ENCODE peak calls at places on chromosomes 1 and 21, in eight cellular contexts. One of them, this sample, is unnamed.

GRCh38 chr1:156476501-156477298 is 23.9 kb downstream of the MEF2D start:
- DNase-seq in iPS DF 6.9: no peak
- DNase-seq in A549: peak; percentile 61
- DNase-seq in upper lobe of left lung: no peak
- DNase-seq in CD4-positive, CD25-positive, alpha-beta regulatory T cell: no peak
- DNase-seq in PC-9: no peak
- DNase-seq in GM23248: peak; percentile 76
- DNase-seq in CD8-positive, alpha-beta memory T cell: no peak
- DNase-seq in this sample: no peak

GRCh38 chr1:152386940-152387339 is 27.1 kb downstream of the CRNN start:
- DNase-seq in GM23248: peak; percentile 15
- DNase-seq in PC-9: no peak
- DNase-seq in CD8-positive, alpha-beta memory T cell: no peak
- DNase-seq in CD4-positive, CD25-positive, alpha-beta regulatory T cell: no peak
- DNase-seq in upper lobe of left lung: no peak
- DNase-seq in iPS DF 6.9: no peak
- DNase-seq in A549: no peak
- DNase-seq in this sample: no peak

GRCh38 chr1:27816921-27817630 is 13.5 kb upstream of the PPP1R8 start:
- DNase-seq in GM23248: peak; percentile 84
- DNase-seq in upper lobe of left lung: no peak
- DNase-seq in CD8-positive, alpha-beta memory T cell: no peak
- DNase-seq in iPS DF 6.9: no peak
- DNase-seq in CD4-positive, CD25-positive, alpha-beta regulatory T cell: no peak
- DNase-seq in PC-9: no peak
- DNase-seq in A549: peak; percentile 76
- DNase-seq in this sample: no peak

GRCh38 chr1:37434292-37434907 is 40.0 kb upstream of the ZC3H12A start:
- DNase-seq in A549: peak; percentile 50
- DNase-seq in PC-9: peak; percentile 70
- DNase-seq in CD8-positive, alpha-beta memory T cell: peak; percentile 24
- DNase-seq in upper lobe of left lung: peak; percentile 65
- DNase-seq in GM23248: peak; percentile 74
- DNase-seq in iPS DF 6.9: peak; percentile 41
- DNase-seq in CD4-positive, CD25-positive, alpha-beta regulatory T cell: peak; percentile 61
- DNase-seq in this sample: peak; percentile 59

GRCh38 chr1:228329887-228330286 is 76.7 kb downstream of the TRIM11 start:
- DNase-seq in upper lobe of left lung: no peak
- DNase-seq in A549: no peak
- DNase-seq in iPS DF 6.9: no peak
- DNase-seq in CD8-positive, alpha-beta memory T cell: no peak
- DNase-seq in PC-9: no peak
- DNase-seq in GM23248: no peak
- DNase-seq in CD4-positive, CD25-positive, alpha-beta regulatory T cell: no peak
- DNase-seq in this sample: no peak

GRCh38 chr1:209659909-209660308 is 7.7 kb upstream of the LAMB3 start:
- DNase-seq in CD8-positive, alpha-beta memory T cell: no peak
- DNase-seq in iPS DF 6.9: no peak
- DNase-seq in CD4-positive, CD25-positive, alpha-beta regulatory T cell: no peak
- DNase-seq in A549: no peak
- DNase-seq in GM23248: no peak
- DNase-seq in upper lobe of left lung: no peak
- DNase-seq in PC-9: no peak
- DNase-seq in this sample: no peak

GRCh38 chr1:58779059-58779754 is 4.6 kb downstream of the JUN start:
- DNase-seq in upper lobe of left lung: no peak
- DNase-seq in PC-9: no peak
- DNase-seq in GM23248: no peak
- DNase-seq in CD8-positive, alpha-beta memory T cell: no peak
- DNase-seq in A549: peak; percentile 15
- DNase-seq in iPS DF 6.9: no peak
- DNase-seq in CD4-positive, CD25-positive, alpha-beta regulatory T cell: no peak
- DNase-seq in this sample: no peak

GRCh38 chr1:30743584-30744059 is 14.0 kb downstream of the LAPTM5 start:
- DNase-seq in CD8-positive, alpha-beta memory T cell: peak; percentile 84
- DNase-seq in A549: no peak
- DNase-seq in CD4-positive, CD25-positive, alpha-beta regulatory T cell: peak; percentile 94
- DNase-seq in iPS DF 6.9: no peak
- DNase-seq in upper lobe of left lung: no peak
- DNase-seq in GM23248: no peak
- DNase-seq in PC-9: no peak
- DNase-seq in this sample: no peak

GRCh38 chr1:241837901-241838300 is 10.1 kb upstream of the EXO1 start:
- DNase-seq in CD4-positive, CD25-positive, alpha-beta regulatory T cell: no peak
- DNase-seq in GM23248: peak; percentile 84
- DNase-seq in CD8-positive, alpha-beta memory T cell: no peak
- DNase-seq in A549: peak; percentile 78
- DNase-seq in PC-9: peak; percentile 47
- DNase-seq in upper lobe of left lung: no peak
- DNase-seq in iPS DF 6.9: no peak
- DNase-seq in this sample: no peak

GRCh38 chr1:15525043-15525958 is 1.3 kb upstream of the CASP9 start:
- DNase-seq in upper lobe of left lung: peak; percentile 28
- DNase-seq in PC-9: peak; percentile 98
- DNase-seq in CD8-positive, alpha-beta memory T cell: no peak
- DNase-seq in GM23248: peak; percentile 23
- DNase-seq in A549: no peak
- DNase-seq in iPS DF 6.9: no peak
- DNase-seq in CD4-positive, CD25-positive, alpha-beta regulatory T cell: peak; percentile 23
- DNase-seq in this sample: peak; percentile 99

GRCh38 chr21:40947713-40948112 is 100.8 kb upstream of the DSCAM start:
- DNase-seq in CD4-positive, CD25-positive, alpha-beta regulatory T cell: no peak
- DNase-seq in GM23248: no peak
- DNase-seq in A549: no peak
- DNase-seq in upper lobe of left lung: no peak
- DNase-seq in PC-9: no peak
- DNase-seq in iPS DF 6.9: no peak
- DNase-seq in CD8-positive, alpha-beta memory T cell: no peak
- DNase-seq in this sample: no peak

GRCh38 chr1:184429342-184429741 is 42.5 kb downstream of the C1orf21 start:
- DNase-seq in CD8-positive, alpha-beta memory T cell: no peak
- DNase-seq in PC-9: no peak
- DNase-seq in A549: no peak
- DNase-seq in CD4-positive, CD25-positive, alpha-beta regulatory T cell: no peak
- DNase-seq in upper lobe of left lung: no peak
- DNase-seq in GM23248: no peak
- DNase-seq in iPS DF 6.9: no peak
- DNase-seq in this sample: no peak

GRCh38 chr1:154629160-154630073 is 21.4 kb upstream of the ADAR start:
- DNase-seq in CD8-positive, alpha-beta memory T cell: no peak
- DNase-seq in PC-9: no peak
- DNase-seq in GM23248: peak; percentile 18
- DNase-seq in CD4-positive, CD25-positive, alpha-beta regulatory T cell: no peak
- DNase-seq in A549: no peak
- DNase-seq in iPS DF 6.9: no peak
- DNase-seq in upper lobe of left lung: no peak
- DNase-seq in this sample: no peak

GRCh38 chr1:160399544-160400283 is 650 bp upstream of the VANGL2 start:
- DNase-seq in CD8-positive, alpha-beta memory T cell: no peak
- DNase-seq in PC-9: no peak
- DNase-seq in GM23248: no peak
- DNase-seq in CD4-positive, CD25-positive, alpha-beta regulatory T cell: no peak
- DNase-seq in upper lobe of left lung: no peak
- DNase-seq in A549: no peak
- DNase-seq in iPS DF 6.9: no peak
- DNase-seq in this sample: no peak

GRCh38 chr1:203286161-203286984 is 18.9 kb upstream of the BTG2 start:
- DNase-seq in CD4-positive, CD25-positive, alpha-beta regulatory T cell: no peak
- DNase-seq in iPS DF 6.9: no peak
- DNase-seq in PC-9: no peak
- DNase-seq in GM23248: no peak
- DNase-seq in upper lobe of left lung: peak; percentile 56
- DNase-seq in CD8-positive, alpha-beta memory T cell: no peak
- DNase-seq in A549: no peak
- DNase-seq in this sample: no peak

GRCh38 chr1:162145280-162145965 is 75.9 kb downstream of the NOS1AP start:
- DNase-seq in upper lobe of left lung: no peak
- DNase-seq in iPS DF 6.9: no peak
- DNase-seq in CD8-positive, alpha-beta memory T cell: no peak
- DNase-seq in PC-9: no peak
- DNase-seq in GM23248: no peak
- DNase-seq in A549: no peak
- DNase-seq in CD4-positive, CD25-positive, alpha-beta regulatory T cell: no peak
- DNase-seq in this sample: no peak

GRCh38 chr21:14942801-14943490 is 121.9 kb downstream of the NRIP1 start:
- DNase-seq in upper lobe of left lung: no peak
- DNase-seq in PC-9: no peak
- DNase-seq in CD8-positive, alpha-beta memory T cell: no peak
- DNase-seq in iPS DF 6.9: no peak
- DNase-seq in GM23248: peak; percentile 8
- DNase-seq in CD4-positive, CD25-positive, alpha-beta regulatory T cell: no peak
- DNase-seq in A549: no peak
- DNase-seq in this sample: no peak

GRCh38 chr1:175150596-175151319 is 41.8 kb downstream of the KIAA0040 start:
- DNase-seq in CD8-positive, alpha-beta memory T cell: no peak
- DNase-seq in GM23248: peak; percentile 79
- DNase-seq in upper lobe of left lung: no peak
- DNase-seq in A549: no peak
- DNase-seq in CD4-positive, CD25-positive, alpha-beta regulatory T cell: no peak
- DNase-seq in iPS DF 6.9: no peak
- DNase-seq in PC-9: no peak
- DNase-seq in this sample: no peak

GRCh38 chr1:13697738-13698137 is 2.2 kb upstream of the PRDM2 start:
- DNase-seq in PC-9: no peak
- DNase-seq in CD4-positive, CD25-positive, alpha-beta regulatory T cell: peak; percentile 24
- DNase-seq in upper lobe of left lung: no peak
- DNase-seq in CD8-positive, alpha-beta memory T cell: no peak
- DNase-seq in A549: peak; percentile 2
- DNase-seq in GM23248: no peak
- DNase-seq in iPS DF 6.9: no peak
- DNase-seq in this sample: no peak

GRCh38 chr21:27158967-27159366 is 192.1 kb upstream of the ADAMTS5 start:
- DNase-seq in iPS DF 6.9: no peak
- DNase-seq in A549: no peak
- DNase-seq in GM23248: no peak
- DNase-seq in CD4-positive, CD25-positive, alpha-beta regulatory T cell: no peak
- DNase-seq in CD8-positive, alpha-beta memory T cell: no peak
- DNase-seq in upper lobe of left lung: no peak
- DNase-seq in PC-9: no peak
- DNase-seq in this sample: no peak

GRCh38 chr1:91501527-91501859 is 842 bp downstream of the CDC7 start:
- DNase-seq in iPS DF 6.9: peak; percentile 13
- DNase-seq in CD8-positive, alpha-beta memory T cell: no peak
- DNase-seq in GM23248: peak; percentile 73
- DNase-seq in PC-9: no peak
- DNase-seq in A549: no peak
- DNase-seq in upper lobe of left lung: no peak
- DNase-seq in CD4-positive, CD25-positive, alpha-beta regulatory T cell: peak; percentile 51
- DNase-seq in this sample: no peak

GRCh38 chr1:109617291-109617801 is 2.1 kb downstream of the GNAT2 start:
- DNase-seq in iPS DF 6.9: no peak
- DNase-seq in upper lobe of left lung: peak; percentile 22
- DNase-seq in PC-9: peak; percentile 26
- DNase-seq in CD4-positive, CD25-positive, alpha-beta regulatory T cell: peak; percentile 21
- DNase-seq in GM23248: peak; percentile 95
- DNase-seq in CD8-positive, alpha-beta memory T cell: no peak
- DNase-seq in A549: peak; percentile 22
- DNase-seq in this sample: no peak

GRCh38 chr1:9766759-9767442 is 56.9 kb downstream of the CLSTN1 start:
- DNase-seq in CD4-positive, CD25-positive, alpha-beta regulatory T cell: no peak
- DNase-seq in iPS DF 6.9: no peak
- DNase-seq in PC-9: peak; percentile 71
- DNase-seq in CD8-positive, alpha-beta memory T cell: no peak
- DNase-seq in GM23248: peak; percentile 99
- DNase-seq in A549: peak; percentile 81
- DNase-seq in upper lobe of left lung: no peak
- DNase-seq in this sample: no peak

GRCh38 chr1:226639631-226640061 is 91.1 kb downstream of the STUM start:
- DNase-seq in iPS DF 6.9: no peak
- DNase-seq in A549: no peak
- DNase-seq in upper lobe of left lung: no peak
- DNase-seq in PC-9: no peak
- DNase-seq in CD8-positive, alpha-beta memory T cell: no peak
- DNase-seq in GM23248: no peak
- DNase-seq in CD4-positive, CD25-positive, alpha-beta regulatory T cell: no peak
- DNase-seq in this sample: no peak
- H3K4me1 ChIP-seq in iPS DF 6.9: peaks cover 1% of the 10 kb centered on the region
- H3K4me1 ChIP-seq in A549: no peaks in the 10 kb centered on the region
- H3K4me1 ChIP-seq in upper lobe of left lung: peaks cover 18% of the 10 kb centered on the region
- H3K4me1 ChIP-seq in PC-9: peaks cover 39% of the 10 kb centered on the region
- H3K4me1 ChIP-seq in CD8-positive, alpha-beta memory T cell: peaks cover 51% of the 10 kb centered on the region
- H3K4me1 ChIP-seq in GM23248: peaks cover 7% of the 10 kb centered on the region
- H3K4me1 ChIP-seq in CD4-positive, CD25-positive, alpha-beta regulatory T cell: peaks cover 52% of the 10 kb centered on the region
- H3K4me1 ChIP-seq in this sample: peaks cover 57% of the 10 kb centered on the region

GRCh38 chr1:11842154-11843041 is 5.2 kb downstream of the NPPA start:
- DNase-seq in CD4-positive, CD25-positive, alpha-beta regulatory T cell: no peak
- DNase-seq in A549: no peak
- DNase-seq in PC-9: no peak
- DNase-seq in iPS DF 6.9: no peak
- DNase-seq in GM23248: no peak
- DNase-seq in CD8-positive, alpha-beta memory T cell: no peak
- DNase-seq in upper lobe of left lung: peak; percentile 40
- DNase-seq in this sample: peak; percentile 39
- H3K27ac ChIP-seq in CD4-positive, CD25-positive, alpha-beta regulatory T cell: no peak overlapping the region
- H3K27ac ChIP-seq in A549: no peak overlapping the region
- H3K27ac ChIP-seq in PC-9: no peak overlapping the region
- H3K27ac ChIP-seq in iPS DF 6.9: no peak overlapping the region
- H3K27ac ChIP-seq in GM23248: no peak overlapping the region
- H3K27ac ChIP-seq in CD8-positive, alpha-beta memory T cell: peak overlapping the region; percentile 54
- H3K27ac ChIP-seq in upper lobe of left lung: no peak overlapping the region
- H3K27ac ChIP-seq in this sample: peak overlapping the region; percentile 46

DNA sequence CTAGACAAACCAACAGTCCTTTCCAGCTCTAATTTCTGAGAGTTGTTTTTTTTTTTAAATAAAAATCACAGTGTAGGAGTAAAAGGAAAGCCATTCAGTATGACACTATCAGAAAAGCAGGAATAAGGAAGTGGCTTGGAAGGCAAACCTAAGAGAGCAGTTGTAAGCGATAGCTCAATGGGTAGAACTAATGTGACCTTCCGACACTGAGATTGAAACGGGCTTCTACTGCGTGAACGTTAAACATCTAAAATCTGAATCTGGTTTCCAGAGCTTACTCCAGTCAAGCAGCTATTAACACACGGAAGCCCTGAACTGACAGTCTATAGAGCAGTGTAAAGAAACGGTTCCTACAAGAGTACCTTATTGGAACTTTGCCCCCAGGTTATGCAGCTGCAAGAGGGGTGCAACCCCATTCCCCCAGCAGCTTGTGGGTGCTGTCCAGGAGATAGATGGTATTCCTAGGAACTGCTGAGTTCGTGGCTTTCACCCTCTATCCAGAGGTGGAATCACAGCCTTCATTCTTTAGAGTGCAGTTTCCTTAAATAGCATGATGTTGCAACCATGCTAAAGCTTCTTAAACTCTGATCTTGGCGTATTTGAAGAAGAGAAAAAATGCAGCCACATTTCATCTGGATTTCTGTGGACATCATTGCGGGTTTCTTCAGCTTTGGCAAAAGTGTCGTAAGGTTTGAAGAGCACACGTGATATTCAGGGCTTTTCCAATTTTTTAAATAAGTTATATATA is 3.3 kb upstream of the IRF2BP2 start:
- DNase-seq in upper lobe of left lung: no peak
- DNase-seq in PC-9: no peak
- DNase-seq in CD8-positive, alpha-beta memory T cell: no peak
- DNase-seq in A549: peak; percentile 77
- DNase-seq in CD4-positive, CD25-positive, alpha-beta regulatory T cell: peak; percentile 43
- DNase-seq in GM23248: peak; percentile 91
- DNase-seq in iPS DF 6.9: no peak
- DNase-seq in this sample: no peak
- H3K4me1 ChIP-seq in upper lobe of left lung: peaks cover 43% of the 10 kb centered on the region
- H3K4me1 ChIP-seq in PC-9: peaks cover 38% of the 10 kb centered on the region
- H3K4me1 ChIP-seq in CD8-positive, alpha-beta memory T cell: peaks cover 34% of the 10 kb centered on the region
- H3K4me1 ChIP-seq in A549: peaks cover 62% of the 10 kb centered on the region
- H3K4me1 ChIP-seq in CD4-positive, CD25-positive, alpha-beta regulatory T cell: peaks cover 31% of the 10 kb centered on the region
- H3K4me1 ChIP-seq in GM23248: peaks cover 63% of the 10 kb centered on the region
- H3K4me1 ChIP-seq in iPS DF 6.9: peaks cover 6% of the 10 kb centered on the region
- H3K4me1 ChIP-seq in this sample: peaks cover 63% of the 10 kb centered on the region

GRCh38 chr1:170075186-170075585 is 691 bp upstream of the KIFAP3 start:
- DNase-seq in CD8-positive, alpha-beta memory T cell: no peak
- DNase-seq in PC-9: no peak
- DNase-seq in iPS DF 6.9: no peak
- DNase-seq in CD4-positive, CD25-positive, alpha-beta regulatory T cell: no peak
- DNase-seq in GM23248: no peak
- DNase-seq in A549: no peak
- DNase-seq in upper lobe of left lung: no peak
- DNase-seq in this sample: no peak
- H3K27ac ChIP-seq in CD8-positive, alpha-beta memory T cell: peak overlapping the region; percentile 66
- H3K27ac ChIP-seq in PC-9: no peak overlapping the region
- H3K27ac ChIP-seq in iPS DF 6.9: no peak overlapping the region
- H3K27ac ChIP-seq in CD4-positive, CD25-positive, alpha-beta regulatory T cell: peak overlapping the region; percentile 80
- H3K27ac ChIP-seq in GM23248: peak overlapping the region; percentile 34
- H3K27ac ChIP-seq in A549: no peak overlapping the region
- H3K27ac ChIP-seq in upper lobe of left lung: peak overlapping the region; percentile 79
- H3K27ac ChIP-seq in this sample: peak overlapping the region; percentile 87

This sample was measured in left ventricle myocardium inferior.